ENCODE peak calls at places on chromosomes 11 and 22, in nine cellular contexts. T, F, B, U, O, Y, L, E and P are unnamed samples.
A peak's percentile ranks its signal among the peaks of the same experiment; 100 is the strongest.

GRCh38 chr11:70675697-70676374 is 277.5 kb downstream of the CTTN start:
- DNase-seq in B (no peak), O (peak; percentile 11), L (no peak), F (no peak), U (no peak), Y (no peak), E (no peak), T (no peak), P (no peak)

GRCh38 chr11:110425751-110426545 is 3.8 kb upstream of the FDX1 start:
- DNase-seq in E (no peak), B (peak; percentile 71), F (no peak), Y (no peak), O (no peak), U (no peak), T (no peak), L (peak; percentile 88), P (no peak)

GRCh38 chr11:67545280-67545679 is 22.0 kb upstream of the CABP2 start:
- DNase-seq in U (no peak), B (peak; percentile 21), F (no peak), L (no peak), T (peak; percentile 78), Y (no peak), O (no peak), E (no peak), P (no peak)

GRCh38 chr11:64234840-64235379 is 526 bp downstream of the VEGFB start:
- DNase-seq in B (peak; percentile 17), L (no peak), T (no peak), U (no peak), O (no peak), Y (peak; percentile 27), F (no peak), E (no peak), P (no peak)

GRCh38 chr11:75356613-75357012 is 5.2 kb upstream of the ARRB1 start:
- DNase-seq in Y (no peak), L (no peak), E (no peak), O (no peak), B (peak; percentile 59), T (no peak), U (peak; percentile 45), F (no peak), P (no peak)

GRCh38 chr11:46272816-46273427 is 4.5 kb upstream of the CREB3L1 start:
- DNase-seq in U (peak; percentile 43), Y (no peak), E (peak; percentile 85), O (no peak), F (peak; percentile 69), B (peak; percentile 79), T (no peak), L (peak; percentile 76), P (peak; percentile 63)

GRCh38 chr11:2803186-2804057 is 82.2 kb downstream of the CDKN1C start:
- DNase-seq in L (no peak), B (no peak), F (peak; percentile 13), U (no peak), O (no peak), T (peak; percentile 55), Y (peak; percentile 45), E (peak; percentile 60), P (no peak)

GRCh38 chr11:63534895-63535461 is 1.6 kb upstream of the PLAAT4 start:
- DNase-seq in E (no peak), U (no peak), O (no peak), F (no peak), B (no peak), T (no peak), Y (no peak), L (no peak), P (no peak)

GRCh38 chr11:73205666-73206343 is 12.3 kb upstream of the P2RY2 start:
- DNase-seq in B (no peak), Y (no peak), U (no peak), T (no peak), F (no peak), L (peak; percentile 15), E (no peak), O (no peak), P (no peak)

GRCh38 chr11:78022397-78023396 is at the start of gene KCTD14:
- DNase-seq in E (peak; percentile 66), Y (peak; percentile 37), L (no peak), O (no peak), T (peak; percentile 85), U (no peak), B (peak; percentile 35), F (peak; percentile 38), P (no peak)

GRCh38 chr11:2930705-2931415 is 1.6 kb upstream of the PHLDA2 start:
- DNase-seq in Y (peak; percentile 76), T (peak; percentile 94), B (peak; percentile 51), F (peak; percentile 44), U (peak; percentile 68), L (peak; percentile 28), O (peak; percentile 90), E (peak; percentile 71), P (peak; percentile 85)

GRCh38 chr11:115190196-115190595 is 314.0 kb downstream of the CADM1 start:
- DNase-seq in O (no peak), E (no peak), Y (no peak), L (no peak), F (no peak), B (no peak), T (no peak), U (no peak), P (no peak)

GRCh38 chr11:40722179-40722795 is 737.2 kb downstream of the LRRC4C start:
- DNase-seq in B (peak; percentile 6), E (peak; percentile 45), T (no peak), U (peak; percentile 7), Y (peak; percentile 28), L (peak; percentile 3), O (peak; percentile 51), F (no peak), P (peak; percentile 26)

GRCh38 chr11:60377737-60378136 is 595 bp upstream of the MS4A7 start:
- DNase-seq in E (peak; percentile 79), T (no peak), Y (no peak), O (no peak), L (no peak), U (no peak), B (no peak), F (no peak), P (no peak)

GRCh38 chr11:3190600-3190999 is 25.5 kb upstream of the OSBPL5 start:
- DNase-seq in E (no peak), T (no peak), L (no peak), U (no peak), F (no peak), B (no peak), O (no peak), Y (no peak), P (no peak)

GRCh38 chr22:22047776-22048175 is 65.2 kb upstream of the TOP3B start:
- DNase-seq in Y (no peak), U (no peak), L (no peak), T (no peak), O (no peak), F (no peak), E (no peak), B (no peak), P (no peak)

GRCh38 chr11:70914496-70914895 is 337.9 kb downstream of the SHANK2 start:
- DNase-seq in B (no peak), E (no peak), F (no peak), L (no peak), T (peak; percentile 6), Y (no peak), O (no peak), U (no peak), P (no peak)

GRCh38 chr22:49439373-49439772 is 388.3 kb downstream of the BRD1 start:
- DNase-seq in Y (no peak), E (no peak), B (no peak), F (no peak), U (no peak), O (no peak), T (peak; percentile 37), L (no peak), P (no peak)

GRCh38 chr11:93740031-93740801 is 1.1 kb downstream of the TAF1D start:
- DNase-seq in O (peak; percentile 25), E (no peak), Y (peak; percentile 79), L (peak; percentile 31), F (no peak), U (peak; percentile 16), T (no peak), B (peak; percentile 46), P (no peak)

GRCh38 chr11:32233276-32233675 is 142.4 kb downstream of the RCN1 start:
- DNase-seq in T (no peak), F (no peak), E (no peak), U (no peak), L (no peak), Y (no peak), O (no peak), B (no peak), P (no peak)

GRCh38 chr11:32229566-32230240 is 138.8 kb downstream of the RCN1 start:
- DNase-seq in E (no peak), Y (no peak), O (no peak), U (no peak), L (no peak), F (no peak), T (no peak), B (no peak), P (no peak)

GRCh38 chr11:32232516-32232915 is 141.6 kb downstream of the RCN1 start:
- DNase-seq in O (no peak), Y (no peak), F (no peak), E (no peak), U (no peak), B (no peak), T (no peak), L (no peak), P (no peak)

GRCh38 chr11:32233928-32234327 is 143.1 kb downstream of the RCN1 start:
- DNase-seq in L (no peak), F (no peak), O (no peak), Y (no peak), E (no peak), U (no peak), T (no peak), B (no peak), P (no peak)

GRCh38 chr11:32231909-32232493 is 141.1 kb downstream of the RCN1 start:
- DNase-seq in T (no peak), U (peak; percentile 21), E (no peak), L (peak; percentile 14), B (peak; percentile 54), F (no peak), Y (peak; percentile 12), O (peak; percentile 53), P (peak; percentile 36)
- TF ChIP-seq CTCF in T (peak; percentile 15), U (peak; percentile 69), E (no peak), L (peak; percentile 49), B (peak; percentile 83), F (no peak), Y (peak; percentile 93), O (peak; percentile 54), P (peak; percentile 45)

GRCh38 chr11:8767466-8768142 is 85.0 kb downstream of the RPL27A start:
- DNase-seq in U (no peak), T (no peak), O (no peak), B (no peak), L (no peak), F (no peak), Y (peak; percentile 84), E (no peak), P (peak; percentile 61)
- H3K27ac ChIP-seq in U (no peak overlapping the region), T (peak overlapping the region; percentile 28), O (no peak overlapping the region), B (no peak overlapping the region), L (peak overlapping the region; percentile 74), F (peak overlapping the region; percentile 80), Y (peak overlapping the region; percentile 96), E (peak overlapping the region; percentile 97), P (peak overlapping the region; percentile 59)

GRCh38 chr11:69212121-69213110 is 56.7 kb downstream of the SMIM38 start:
- DNase-seq in E (peak; percentile 58), F (no peak), U (no peak), O (no peak), B (no peak), L (no peak), Y (no peak), T (no peak), P (no peak)
- TF ChIP-seq CTCF in E (no peak), F (peak; percentile 1), U (no peak), O (peak; percentile 28), B (peak; percentile 40), L (peak; percentile 29), Y (no peak), T (peak; percentile 28), P (no peak)

GRCh38 chr11:120179071-120179672 is 31.7 kb upstream of the OAF start:
- DNase-seq in T (peak; percentile 33), E (no peak), L (no peak), O (no peak), F (no peak), Y (no peak), B (no peak), U (no peak), P (no peak)
- H3K27ac ChIP-seq in T (no peak overlapping the region), E (no peak overlapping the region), L (no peak overlapping the region), O (no peak overlapping the region), F (peak overlapping the region; percentile 85), Y (no peak overlapping the region), B (no peak overlapping the region), U (no peak overlapping the region), P (no peak overlapping the region)